ENCODE peak calls at places on chromosomes 11 and 22, in five cellular contexts. S is fibroblast of lung, R is K562, K is H1, T is PC-3. A is an unnamed sample.
A peak's percentile ranks its signal among the peaks of the same experiment; 100 is the strongest.

GRCh38 chr11:1163911-1164735 is 6.4 kb downstream of the MUC5AC start:
- DNase-seq in S (no peak), R (no peak), K (no peak), T (no peak), A (no peak)

GRCh38 chr11:11973361-11973800 is 35.0 kb downstream of the DKK3 start:
- DNase-seq in S (peak; percentile 65), R (no peak), K (no peak), T (no peak), A (peak; percentile 83)

GRCh38 chr11:118295199-118295598 is 9.3 kb upstream of the CD3E start:
- DNase-seq in S (no peak), R (no peak), K (no peak), T (no peak), A (no peak)

GRCh38 chr11:70263363-70263762 is 7.1 kb upstream of the PPFIA1 start:
- DNase-seq in S (no peak), R (no peak), K (no peak), T (no peak), A (no peak)

GRCh38 chr11:12263141-12263693 is 114.2 kb upstream of the PARVA start:
- DNase-seq in S (no peak), R (peak; percentile 81), K (no peak), T (peak; percentile 42), A (peak; percentile 37)

GRCh38 chr22:23053912-23054530 is 16.3 kb upstream of the GNAZ start:
- DNase-seq in S (no peak), R (no peak), K (no peak), T (no peak), A (no peak)

GRCh38 chr11:70872950-70873735 is 379.2 kb downstream of the SHANK2 start:
- DNase-seq in S (no peak), R (no peak), K (peak; percentile 10), T (no peak), A (no peak)

GRCh38 chr11:112542479-112542878 is 281.8 kb upstream of the PLET1 start:
- DNase-seq in S (no peak), R (no peak), K (no peak), T (peak; percentile 18), A (no peak)

GRCh38 chr22:19818264-19819208 is 36.1 kb downstream of the GNB1L start:
- DNase-seq in S (no peak), R (no peak), K (no peak), T (no peak), A (no peak)

GRCh38 chr22:17131686-17132085 is 10.5 kb upstream of the TMEM121B start:
- DNase-seq in S (no peak), R (no peak), K (peak; percentile 17), T (no peak), A (no peak)

GRCh38 chr11:127492025-127492424 is 491.5 kb upstream of the KIRREL3 start:
- DNase-seq in S (peak; percentile 1), R (no peak), K (no peak), T (no peak), A (peak; percentile 74)

GRCh38 chr22:50553310-50553709 is 7.6 kb downstream of the KLHDC7B start:
- DNase-seq in S (no peak), R (no peak), K (no peak), T (no peak), A (no peak)

GRCh38 chr22:36860821-36861659 is at the start of gene NCF4:
- DNase-seq in S (no peak), R (no peak), K (no peak), T (no peak), A (no peak)

GRCh38 chr11:119422505-119423416 is at the start of gene THY1:
- DNase-seq in S (peak; percentile 58), R (no peak), K (no peak), T (no peak), A (peak; percentile 40)
- TF ChIP-seq EZH2 in S (no peak), R (no peak), K (no peak), T (no peak), A (no peak)

DNA sequence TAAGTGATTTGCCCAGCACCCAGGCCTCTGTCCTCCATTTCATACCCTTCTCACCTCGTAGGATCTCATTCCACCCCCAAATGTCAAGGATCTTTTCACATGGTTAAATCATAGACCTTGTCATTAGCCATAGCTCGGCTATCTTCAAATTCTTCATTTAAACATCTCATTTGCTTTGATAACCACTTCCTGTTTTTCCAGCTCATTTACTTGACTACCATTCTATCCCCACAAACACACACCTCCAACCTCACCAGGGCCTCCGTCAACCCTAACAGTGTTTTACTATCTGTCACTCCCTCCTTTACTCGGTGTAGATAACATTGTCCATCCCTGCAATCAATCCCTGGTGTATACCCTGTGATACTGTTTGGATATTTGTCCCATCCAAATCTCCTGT is 36.8 kb upstream of the LARGE1 start:
- DNase-seq in S (no peak), R (no peak), K (no peak), T (no peak), A (no peak)
- TF ChIP-seq EZH2 in S (no peak), R (no peak), K (no peak), T (no peak), A (no peak)

GRCh38 chr22:26292667-26292995 is 123.4 kb downstream of the SEZ6L start:
- DNase-seq in S (no peak), R (no peak), K (no peak), T (no peak), A (no peak)
- TF ChIP-seq EZH2 in S (no peak), R (no peak), K (no peak), T (no peak), A (no peak)

GRCh38 chr22:35541254-35541748 is 670 bp downstream of the RASD2 start:
- DNase-seq in S (no peak), R (no peak), K (no peak), T (peak; percentile 18), A (no peak)
- TF ChIP-seq EZH2 in S (peak; percentile 65), R (no peak), K (peak; percentile 27), T (no peak), A (peak; percentile 66)

GRCh38 chr11:31825453-31826391 is 14.6 kb upstream of the PAX6 start:
- DNase-seq in S (no peak), R (no peak), K (no peak), T (no peak), A (no peak)

GRCh38 chr11:31826530-31827438 is 15.7 kb upstream of the PAX6 start:
- DNase-seq in S (no peak), R (no peak), K (no peak), T (no peak), A (no peak)

GRCh38 chr11:31828217-31828616 is 17.1 kb upstream of the PAX6 start:
- DNase-seq in S (no peak), R (no peak), K (no peak), T (no peak), A (no peak)

GRCh38 chr11:31824791-31825452 is 13.8 kb upstream of the PAX6 start:
- DNase-seq in S (no peak), R (no peak), K (no peak), T (no peak), A (peak; percentile 2)

GRCh38 chr11:31827458-31828206 is 16.5 kb upstream of the PAX6 start:
- DNase-seq in S (no peak), R (no peak), K (no peak), T (no peak), A (peak; percentile 14)
- TF ChIP-seq EZH2 in S (peak; percentile 63), R (no peak), K (peak; percentile 52), T (no peak), A (no peak)

GRCh38 chr11:43639224-43639623 is 41.3 kb upstream of the HSD17B12 start:
- DNase-seq in S (no peak), R (no peak), K (no peak), T (no peak), A (no peak)
- TF ChIP-seq EZH2 in S (peak; percentile 57), R (no peak), K (no peak), T (no peak), A (no peak)

GRCh38 chr11:72102162-72102561 is 935 bp downstream of the LAMTOR1 start:
- DNase-seq in S (no peak), R (peak; percentile 14), K (no peak), T (no peak), A (no peak)

GRCh38 chr11:72100462-72100861 is 2.6 kb downstream of the LAMTOR1 start:
- DNase-seq in S (no peak), R (peak; percentile 53), K (no peak), T (no peak), A (no peak)

GRCh38 chr11:72103754-72104167 is 664 bp upstream of the LAMTOR1 start:
- DNase-seq in S (no peak), R (no peak), K (no peak), T (no peak), A (no peak)

GRCh38 chr11:72102631-72102945 is 509 bp downstream of the LAMTOR1 start:
- DNase-seq in S (no peak), R (no peak), K (no peak), T (no peak), A (no peak)

DNA sequence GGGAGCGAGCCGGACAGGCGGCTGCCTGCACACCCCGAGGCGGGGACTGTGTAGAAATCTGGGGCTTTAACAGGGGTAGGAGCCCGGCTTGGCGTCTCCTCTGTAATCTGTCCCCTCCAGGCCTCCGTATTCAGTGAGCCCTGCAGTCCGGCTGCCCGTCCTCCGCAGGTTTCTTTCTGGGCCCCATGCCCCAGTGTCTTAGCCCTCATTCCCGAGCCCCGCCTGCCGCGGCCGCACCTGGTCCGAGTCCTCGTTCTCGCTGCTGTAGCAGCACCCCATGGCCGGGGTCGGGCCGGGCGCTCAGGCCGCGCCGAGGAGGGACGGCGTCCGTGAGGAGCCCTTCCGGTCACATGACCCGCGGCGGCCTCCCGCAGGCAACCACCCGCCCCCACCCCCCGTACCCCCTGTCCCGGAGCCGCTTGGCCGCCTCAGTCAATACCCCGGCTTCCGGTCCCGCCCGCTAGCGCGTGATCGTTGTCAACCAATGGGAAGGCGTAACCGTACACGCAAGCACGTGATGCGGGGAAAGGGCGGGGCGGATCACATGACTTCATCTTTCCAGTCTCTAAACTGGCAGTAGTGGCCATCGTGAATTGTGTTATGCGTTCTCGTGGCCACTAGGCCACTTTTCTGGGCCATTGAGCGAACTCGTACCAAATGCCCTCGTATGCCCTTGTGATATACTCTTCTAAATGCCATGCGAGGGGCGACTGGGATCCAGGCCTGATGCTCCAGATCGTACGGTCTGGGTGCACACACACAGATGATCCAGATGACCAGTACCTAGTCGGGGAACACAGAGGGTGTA is at the start of gene LAMTOR1:
- DNase-seq in S (peak; percentile 99), R (peak; percentile 97), K (peak; percentile 98), T (peak; percentile 99), A (peak; percentile 96)
- TF ChIP-seq EZH2 in S (no peak), R (no peak), K (no peak), T (no peak), A (no peak)

GRCh38 chr22:48520207-48520606 is 1307.5 kb downstream of the BRD1 start:
- DNase-seq in S (no peak), R (no peak), K (no peak), T (no peak), A (no peak)
- TF ChIP-seq EZH2 in S (no peak), R (no peak), K (no peak), T (no peak), A (no peak)

GRCh38 chr22:48488611-48489456 is 1338.8 kb downstream of the BRD1 start:
- DNase-seq in S (no peak), R (no peak), K (no peak), T (no peak), A (no peak)

GRCh38 chr22:48488149-48488551 is 1339.5 kb downstream of the BRD1 start:
- DNase-seq in S (no peak), R (no peak), K (no peak), T (no peak), A (peak; percentile 5)

GRCh38 chr22:48491451-48491941 is 1336.2 kb downstream of the BRD1 start:
- DNase-seq in S (no peak), R (no peak), K (no peak), T (no peak), A (no peak)

GRCh38 chr22:48490513-48491411 is 1336.9 kb downstream of the BRD1 start:
- DNase-seq in S (no peak), R (no peak), K (no peak), T (no peak), A (no peak)

GRCh38 chr22:48489551-48490512 is 1337.8 kb downstream of the BRD1 start:
- DNase-seq in S (peak; percentile 11), R (no peak), K (no peak), T (no peak), A (peak; percentile 21)
- TF ChIP-seq EZH2 in S (no peak), R (no peak), K (peak; percentile 30), T (peak; percentile 59), A (peak; percentile 35)